ENCODE peak calls at places on chromosome 21, in five cellular contexts. One of them, this sample, is unnamed.
A peak's percentile ranks its signal among the peaks of the same experiment; 100 is the strongest.

GRCh38 chr21:37684115-37684493 is 232.2 kb downstream of the KCNJ6 start:
- DNase-seq in effector memory CD8-positive, alpha-beta T cell: no peak
- DNase-seq in GM23338: no peak
- DNase-seq in germinal center: no peak
- DNase-seq in smooth muscle cell of the brain vasculature: no peak
- DNase-seq in this sample: no peak

GRCh38 chr21:46660505-46660904 is 25.0 kb downstream of the PRMT2 start:
- DNase-seq in GM23338: no peak
- DNase-seq in smooth muscle cell of the brain vasculature: no peak
- DNase-seq in effector memory CD8-positive, alpha-beta T cell: no peak
- DNase-seq in germinal center: no peak
- DNase-seq in this sample: no peak

GRCh38 chr21:39422468-39423241 is 22.9 kb downstream of the LCA5L start:
- DNase-seq in germinal center: no peak
- DNase-seq in effector memory CD8-positive, alpha-beta T cell: no peak
- DNase-seq in smooth muscle cell of the brain vasculature: no peak
- DNase-seq in GM23338: peak; percentile 33
- DNase-seq in this sample: no peak

GRCh38 chr21:45528028-45528705 is 14.1 kb downstream of the SLC19A1 start:
- DNase-seq in germinal center: no peak
- DNase-seq in effector memory CD8-positive, alpha-beta T cell: no peak
- DNase-seq in smooth muscle cell of the brain vasculature: no peak
- DNase-seq in GM23338: no peak
- DNase-seq in this sample: no peak

GRCh38 chr21:43345746-43346409 is 81.1 kb downstream of the SIK1 start:
- DNase-seq in germinal center: no peak
- DNase-seq in effector memory CD8-positive, alpha-beta T cell: no peak
- DNase-seq in smooth muscle cell of the brain vasculature: no peak
- DNase-seq in GM23338: no peak
- DNase-seq in this sample: no peak

GRCh38 chr21:32056791-32057190 is 184.0 kb downstream of the HUNK start:
- DNase-seq in effector memory CD8-positive, alpha-beta T cell: no peak
- DNase-seq in GM23338: peak; percentile 74
- DNase-seq in germinal center: no peak
- DNase-seq in smooth muscle cell of the brain vasculature: no peak
- DNase-seq in this sample: no peak

GRCh38 chr21:42652527-42653491 is 612 bp upstream of the PDE9A start:
- DNase-seq in effector memory CD8-positive, alpha-beta T cell: no peak
- DNase-seq in smooth muscle cell of the brain vasculature: no peak
- DNase-seq in GM23338: peak; percentile 68
- DNase-seq in germinal center: no peak
- DNase-seq in this sample: no peak

GRCh38 chr21:16891821-16892220 is 621.0 kb upstream of the CXADR start:
- DNase-seq in effector memory CD8-positive, alpha-beta T cell: no peak
- DNase-seq in germinal center: no peak
- DNase-seq in smooth muscle cell of the brain vasculature: peak; percentile 26
- DNase-seq in GM23338: no peak
- DNase-seq in this sample: no peak

GRCh38 chr21:46604329-46604974 is 430 bp downstream of the S100B start:
- DNase-seq in germinal center: no peak
- DNase-seq in smooth muscle cell of the brain vasculature: no peak
- DNase-seq in effector memory CD8-positive, alpha-beta T cell: no peak
- DNase-seq in GM23338: no peak
- DNase-seq in this sample: no peak

GRCh38 chr21:46585191-46585953 is 19.5 kb downstream of the S100B start:
- DNase-seq in GM23338: no peak
- DNase-seq in effector memory CD8-positive, alpha-beta T cell: no peak
- DNase-seq in germinal center: no peak
- DNase-seq in smooth muscle cell of the brain vasculature: no peak
- DNase-seq in this sample: no peak

GRCh38 chr21:45954271-45954670 is 27.3 kb upstream of the COL6A1 start:
- DNase-seq in germinal center: no peak
- DNase-seq in smooth muscle cell of the brain vasculature: no peak
- DNase-seq in GM23338: peak; percentile 40
- DNase-seq in effector memory CD8-positive, alpha-beta T cell: no peak
- DNase-seq in this sample: no peak

GRCh38 chr21:46181953-46182547 is 2.2 kb downstream of the SPATC1L start:
- DNase-seq in GM23338: no peak
- DNase-seq in effector memory CD8-positive, alpha-beta T cell: no peak
- DNase-seq in germinal center: no peak
- DNase-seq in smooth muscle cell of the brain vasculature: no peak
- DNase-seq in this sample: no peak

GRCh38 chr21:25485914-25486313 is 121.4 kb downstream of the MRPL39 start:
- DNase-seq in germinal center: no peak
- DNase-seq in smooth muscle cell of the brain vasculature: no peak
- DNase-seq in GM23338: no peak
- DNase-seq in effector memory CD8-positive, alpha-beta T cell: no peak
- DNase-seq in this sample: no peak

GRCh38 chr21:42350899-42351543 is at the start of gene TFF2:
- DNase-seq in germinal center: no peak
- DNase-seq in GM23338: no peak
- DNase-seq in effector memory CD8-positive, alpha-beta T cell: no peak
- DNase-seq in smooth muscle cell of the brain vasculature: no peak
- DNase-seq in this sample: no peak

GRCh38 chr21:38039841-38040240 is 123.6 kb upstream of the KCNJ6 start:
- DNase-seq in germinal center: no peak
- DNase-seq in effector memory CD8-positive, alpha-beta T cell: no peak
- DNase-seq in smooth muscle cell of the brain vasculature: no peak
- DNase-seq in GM23338: no peak
- DNase-seq in this sample: no peak

GRCh38 chr21:30408782-30409494 is 13.1 kb downstream of the KRTAP13-1 start:
- DNase-seq in smooth muscle cell of the brain vasculature: no peak
- DNase-seq in GM23338: peak; percentile 96
- DNase-seq in germinal center: no peak
- DNase-seq in effector memory CD8-positive, alpha-beta T cell: no peak
- DNase-seq in this sample: peak; percentile 10

GRCh38 chr21:43333301-43334062 is 93.4 kb downstream of the SIK1 start:
- DNase-seq in germinal center: no peak
- DNase-seq in effector memory CD8-positive, alpha-beta T cell: no peak
- DNase-seq in smooth muscle cell of the brain vasculature: no peak
- DNase-seq in GM23338: peak; percentile 63
- DNase-seq in this sample: no peak